ENCODE peak calls at places on chromosomes 16 and 17, in seven cellular contexts. X is HCT116, G is K562, J is H1, Z is HepG2, H is SK-N-SH, Q is GM12878. K is an unnamed sample.

GRCh38 chr16:84024854-84025253 is 17.7 kb downstream of the SLC38A8 start:
- DNase-seq in J (no peak), X (no peak), Q (no peak), G (no peak), H (no peak), Z (no peak), K (no peak)

GRCh38 chr17:21029515-21029914 is 13.3 kb downstream of the USP22 start:
- DNase-seq in G (no peak), J (no peak), Q (no peak), H (no peak), Z (no peak), X (no peak), K (no peak)

GRCh38 chr17:6555331-6556120 is 829 bp downstream of the PITPNM3 start:
- DNase-seq in H (peak), X (no peak), Z (no peak), J (no peak), G (no peak), Q (no peak), K (no peak)

GRCh38 chr16:89924298-89924924 is 1.3 kb downstream of the TUBB3 start:
- DNase-seq in H (peak), Q (no peak), G (peak), J (peak), X (no peak), Z (peak), K (peak)

GRCh38 chr17:11803635-11804034 is 193.6 kb downstream of the ZNF18 start:
- DNase-seq in Q (no peak), G (no peak), J (no peak), H (no peak), Z (no peak), X (no peak), K (no peak)

GRCh38 chr16:84511180-84511800 is 6.8 kb upstream of the MEAK7 start:
- DNase-seq in X (peak), J (peak), Q (peak), G (peak), H (peak), Z (peak), K (peak)

GRCh38 chr16:89351645-89352044 is 134.1 kb downstream of the ZNF778 start:
- DNase-seq in Z (no peak), G (no peak), H (no peak), X (no peak), Q (no peak), J (no peak), K (no peak)

GRCh38 chr17:1087381-1088241 is 90.7 kb downstream of the TIMM22 start:
- DNase-seq in X (no peak), J (no peak), H (peak), Z (no peak), G (peak), Q (no peak), K (peak)

GRCh38 chr17:6313835-6314234 is 121.1 kb downstream of the AIPL1 start:
- DNase-seq in J (no peak), Q (no peak), X (no peak), H (no peak), Z (no peak), G (no peak), K (no peak)

GRCh38 chr17:55496094-55496881 is 15.0 kb downstream of the SMIM36 start:
- DNase-seq in X (no peak), H (no peak), Z (peak), J (no peak), Q (no peak), G (peak), K (no peak)

GRCh38 chr17:29847527-29847931 is 82.5 kb downstream of the SSH2 start:
- DNase-seq in G (peak), X (no peak), Z (no peak), Q (no peak), H (no peak), J (no peak), K (no peak)

GRCh38 chr16:12252616-12253015 is 276.1 kb downstream of the SNX29 start:
- DNase-seq in H (no peak), J (no peak), G (no peak), Z (no peak), X (no peak), Q (no peak), K (no peak)

GRCh38 chr16:68235105-68235881 is 634 bp downstream of the ESRP2 start:
- DNase-seq in Q (no peak), H (no peak), J (no peak), Z (peak), X (no peak), G (no peak), K (no peak)

GRCh38 chr17:6591599-6592158 is 35.3 kb upstream of the PITPNM3 start:
- DNase-seq in H (no peak), Z (peak), Q (no peak), J (no peak), G (no peak), X (no peak), K (no peak)

GRCh38 chr17:73641779-73642580 is 2.3 kb downstream of the SDK2 start:
- DNase-seq in H (peak), Q (no peak), X (no peak), J (no peak), Z (no peak), G (no peak), K (no peak)

GRCh38 chr16:49112754-49113153 is 168.9 kb downstream of the CBLN1 start:
- DNase-seq in G (no peak), Z (no peak), H (peak), X (no peak), J (no peak), Q (no peak), K (no peak)
- TF ChIP-seq JUND in G (no peak), Z (no peak), H (no peak), X (no peak), J (no peak), Q (no peak), K (no peak)

GRCh38 chr17:8844229-8845218 is 22.9 kb downstream of the PIK3R6 start:
- DNase-seq in Q (no peak), G (no peak), H (no peak), J (no peak), Z (no peak), X (no peak), K (no peak)
- TF ChIP-seq JUND in Q (no peak), G (no peak), H (no peak), J (no peak), Z (no peak), X (no peak), K (no peak)

DNA sequence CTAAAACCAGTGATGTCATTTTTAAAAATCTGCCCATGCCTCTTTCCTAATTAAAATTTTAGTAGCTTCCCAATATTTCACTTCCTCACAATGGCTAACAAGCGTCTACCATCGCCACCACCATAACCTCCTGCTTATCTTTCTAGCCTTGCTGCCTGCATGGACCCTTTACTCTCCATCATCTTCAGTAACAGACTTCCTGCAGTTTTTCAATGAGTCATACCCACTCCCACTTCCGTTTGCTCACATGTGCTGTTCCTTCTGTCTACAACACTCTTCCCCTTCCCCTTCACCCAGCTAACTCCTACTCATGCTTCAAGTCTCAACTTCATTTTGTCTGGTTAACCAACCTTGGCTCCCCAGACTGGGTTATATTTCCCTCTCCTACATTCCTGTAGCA is 12.8 kb upstream of the SKAP1 start:
- DNase-seq in Q (no peak), X (no peak), Z (no peak), J (no peak), H (no peak), G (peak), K (no peak)
- TF ChIP-seq JUND in Q (no peak), X (no peak), Z (no peak), J (no peak), H (no peak), G (peak), K (no peak)

GRCh38 chr17:65219124-65219523 is 82.0 kb downstream of the RGS9 start:
- DNase-seq in H (no peak), Q (no peak), X (no peak), G (no peak), Z (no peak), J (no peak), K (no peak)
- TF ChIP-seq JUND in H (no peak), Q (no peak), X (no peak), G (no peak), Z (no peak), J (no peak), K (no peak)

GRCh38 chr17:81200201-81200600 is 22.6 kb downstream of the CEP131 start:
- DNase-seq in G (no peak), H (no peak), Q (no peak), Z (no peak), X (no peak), J (no peak), K (no peak)
- TF ChIP-seq JUND in G (no peak), H (no peak), Q (no peak), Z (no peak), X (no peak), J (no peak), K (no peak)

DNA sequence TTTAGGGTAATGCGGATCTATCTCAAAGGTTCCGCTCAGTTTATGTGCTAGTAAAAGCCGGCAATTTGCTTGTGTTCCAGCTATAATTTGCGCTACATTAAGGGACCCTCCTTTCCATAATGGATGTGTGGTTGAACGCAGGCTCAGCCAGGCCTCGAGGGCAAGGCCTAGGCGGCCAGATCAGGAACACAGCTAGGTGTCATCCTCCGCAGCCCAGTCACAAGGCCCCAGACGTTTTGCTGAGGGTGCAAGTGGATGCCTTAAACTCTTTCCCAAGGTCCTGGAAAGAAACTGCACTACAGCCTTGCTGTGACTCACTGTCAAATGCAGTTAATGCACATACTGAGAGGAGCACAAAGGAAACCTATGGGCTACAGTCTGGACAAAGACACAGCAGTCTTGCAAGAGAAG is 132.1 kb upstream of the HS3ST2 start:
- DNase-seq in Q (no peak), Z (no peak), G (no peak), X (no peak), H (no peak), J (no peak), K (no peak)
- TF ChIP-seq JUND in Q (no peak), Z (no peak), G (no peak), X (no peak), H (no peak), J (no peak), K (no peak)

DNA sequence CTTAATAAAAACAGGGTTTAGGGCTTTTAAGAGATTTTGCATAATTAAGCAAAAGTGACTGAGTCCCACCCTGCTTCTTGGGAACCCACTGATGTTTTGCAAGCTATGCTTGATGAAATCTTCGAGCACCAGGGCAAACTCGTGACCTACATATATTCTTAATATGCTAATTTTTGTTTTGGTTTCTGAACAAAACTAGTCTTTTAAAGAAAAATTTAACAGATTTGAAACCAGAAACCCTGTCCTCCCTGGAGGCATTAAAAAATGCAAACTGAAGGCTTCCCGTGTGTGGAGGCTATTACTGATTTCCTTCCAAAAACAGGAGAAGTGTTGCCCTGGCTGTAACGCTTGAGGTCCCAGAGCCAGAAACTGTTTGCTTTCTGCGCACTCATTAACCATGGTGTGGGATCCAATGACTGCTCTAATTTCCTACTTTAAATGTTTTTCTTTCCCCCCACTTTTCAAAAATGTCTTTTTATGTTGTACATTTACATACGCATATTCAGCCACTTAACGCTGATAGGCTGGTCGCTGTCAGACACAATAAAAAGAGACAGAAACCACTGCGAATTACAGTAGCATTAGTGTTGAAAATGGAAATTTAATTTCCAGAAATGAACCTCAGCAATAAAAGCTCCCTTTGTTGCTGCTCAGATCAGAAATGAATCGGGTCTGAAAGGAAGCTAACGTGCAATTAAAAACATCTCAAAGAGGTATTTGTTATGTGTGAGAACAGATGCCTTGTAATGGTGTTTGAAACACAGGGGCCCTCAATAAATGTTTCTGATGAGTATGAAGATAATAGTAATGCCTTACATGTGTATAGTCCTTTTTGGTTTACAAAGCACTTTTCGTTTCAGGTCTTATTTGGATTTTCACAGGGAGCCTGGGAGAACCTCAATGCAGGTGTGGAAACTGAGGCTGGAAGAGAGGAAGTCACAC is 40.0 kb upstream of the IRX6 start:
- DNase-seq in X (no peak), G (no peak), H (peak), Z (no peak), J (no peak), Q (no peak), K (no peak)
- TF ChIP-seq JUND in X (no peak), G (no peak), H (no peak), Z (no peak), J (no peak), Q (no peak), K (no peak)

DNA sequence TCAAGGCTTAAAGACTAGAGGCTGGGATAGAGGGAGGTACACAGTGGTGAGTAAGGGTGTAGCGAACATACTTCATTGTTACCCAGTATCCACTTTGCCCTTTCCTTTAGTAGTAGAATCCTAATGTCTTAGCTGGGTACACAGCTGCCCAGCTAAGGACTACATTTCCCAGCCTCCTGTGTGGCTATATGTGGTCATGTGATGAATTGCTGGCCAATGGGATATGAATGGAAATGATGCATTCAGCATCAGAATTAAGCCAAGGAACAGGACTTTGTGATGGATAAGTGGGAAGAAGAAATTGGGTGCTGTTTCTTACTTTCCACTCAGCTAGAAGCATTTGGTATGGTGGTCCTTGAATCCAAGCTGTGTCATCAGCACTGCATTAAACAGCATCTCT is 55.9 kb downstream of the FOXL1 start:
- DNase-seq in G (no peak), Z (no peak), Q (no peak), X (peak), J (no peak), H (no peak), K (peak)
- TF ChIP-seq JUND in G (no peak), Z (no peak), Q (no peak), X (no peak), J (no peak), H (no peak), K (no peak)

DNA sequence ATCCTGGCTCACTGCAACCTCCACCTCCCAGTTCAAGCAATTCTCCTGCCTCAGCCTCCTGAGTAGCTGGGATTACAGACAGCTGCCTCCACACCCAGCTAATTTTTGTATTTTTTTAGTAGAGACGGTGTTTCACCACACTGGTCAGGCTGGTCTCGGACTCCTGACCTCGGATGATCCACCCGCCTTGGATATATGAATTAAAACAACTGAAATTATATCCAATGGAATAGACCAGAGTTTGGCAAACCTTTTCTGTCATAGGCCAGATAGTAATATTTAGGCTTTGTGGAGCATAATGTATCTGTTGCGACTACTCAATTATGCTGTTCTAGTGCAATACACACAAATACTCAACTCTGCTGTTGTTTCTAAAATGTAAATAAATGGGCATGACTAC is 93.8 kb upstream of the NACA2 start:
- DNase-seq in J (no peak), Z (no peak), G (no peak), Q (no peak), X (no peak), H (no peak), K (no peak)
- TF ChIP-seq JUND in J (no peak), Z (no peak), G (no peak), Q (no peak), X (no peak), H (no peak), K (no peak)